ENCODE peak calls at places on chromosomes 13 and 19, in nine cellular contexts. N is thoracic aorta, J is lung, L is A549, E is tibial artery, B is endothelial cell of umbilical vein, D is upper lobe of right lung, A is PC-3, X is adrenal gland. M is an unnamed sample. For H3K4me1, the result is how much of the 10 kb centered on the place peaks cover.

GRCh38 chr19:42132030-42132628 is at the start of gene POU2F2:
- DNase-seq in E (peak), X (peak), J (peak), D (peak), B (no peak), L (no peak), N (no peak), A (no peak), M (no peak)

GRCh38 chr13:111508164-111508870 is 187.9 kb downstream of the TEX29 start:
- DNase-seq in E (no peak), A (no peak), J (no peak), X (no peak), D (no peak), L (no peak), B (no peak), N (no peak), M (no peak)

GRCh38 chr13:30725331-30726085 is 9.8 kb upstream of the ALOX5AP start:
- DNase-seq in N (no peak), B (no peak), D (no peak), X (no peak), A (no peak), L (no peak), E (no peak), J (no peak), M (no peak)

GRCh38 chr13:50543767-50544166 is 299.7 kb downstream of the DLEU7 start:
- DNase-seq in N (no peak), D (no peak), L (no peak), J (no peak), X (no peak), B (no peak), A (peak), E (no peak), M (no peak)

GRCh38 chr19:7450243-7451223 is 38.3 kb downstream of the PEX11G start:
- DNase-seq in L (no peak), J (no peak), X (no peak), B (peak), D (no peak), A (peak), N (no peak), E (no peak), M (no peak)

GRCh38 chr19:56637976-56638555 is 4.9 kb upstream of the SMIM17 start:
- DNase-seq in N (no peak), E (peak), X (peak), L (peak), B (peak), A (peak), D (no peak), J (peak), M (peak)

GRCh38 chr19:1085676-1086442 is 9.3 kb downstream of the POLR2E start:
- DNase-seq in N (no peak), X (no peak), E (no peak), A (no peak), D (peak), B (no peak), L (no peak), J (no peak), M (no peak)

GRCh38 chr19:48480151-48480475 is 10.9 kb downstream of the CYTH2 start:
- DNase-seq in J (no peak), X (no peak), B (peak), D (peak), N (no peak), E (peak), A (no peak), L (no peak), M (peak)

GRCh38 chr19:39818626-39819097 is 15.3 kb downstream of the DYRK1B start:
- DNase-seq in B (no peak), E (no peak), N (no peak), A (no peak), J (no peak), L (no peak), X (no peak), D (no peak), M (no peak)

GRCh38 chr19:35299523-35300339 is 7.8 kb downstream of the MAG start:
- DNase-seq in X (no peak), B (no peak), J (no peak), E (no peak), N (no peak), A (no peak), D (no peak), L (no peak), M (no peak)

GRCh38 chr19:16247353-16248182 is 49.9 kb downstream of the AP1M1 start:
- DNase-seq in X (peak), J (peak), B (peak), D (peak), E (peak), L (peak), N (peak), A (peak), M (peak)

GRCh38 chr13:30623392-30623791 is 5.7 kb downstream of the USPL1 start:
- DNase-seq in J (no peak), E (no peak), X (no peak), A (no peak), L (no peak), N (no peak), D (no peak), B (peak), M (no peak)

GRCh38 chr13:79548886-79549285 is 67.9 kb downstream of the NDFIP2 start:
- DNase-seq in D (no peak), J (no peak), L (peak), B (peak), X (no peak), E (no peak), A (peak), N (no peak), M (no peak)

GRCh38 chr13:36998624-36999041 is 507 bp downstream of the ALG5 start:
- DNase-seq in B (no peak), D (peak), L (no peak), X (peak), E (peak), A (no peak), J (peak), N (no peak), M (no peak)

GRCh38 chr13:75021151-75021550 is 460.8 kb downstream of the TBC1D4 start:
- DNase-seq in D (no peak), E (no peak), A (no peak), J (no peak), N (no peak), L (no peak), X (no peak), B (no peak), M (no peak)

DNA sequence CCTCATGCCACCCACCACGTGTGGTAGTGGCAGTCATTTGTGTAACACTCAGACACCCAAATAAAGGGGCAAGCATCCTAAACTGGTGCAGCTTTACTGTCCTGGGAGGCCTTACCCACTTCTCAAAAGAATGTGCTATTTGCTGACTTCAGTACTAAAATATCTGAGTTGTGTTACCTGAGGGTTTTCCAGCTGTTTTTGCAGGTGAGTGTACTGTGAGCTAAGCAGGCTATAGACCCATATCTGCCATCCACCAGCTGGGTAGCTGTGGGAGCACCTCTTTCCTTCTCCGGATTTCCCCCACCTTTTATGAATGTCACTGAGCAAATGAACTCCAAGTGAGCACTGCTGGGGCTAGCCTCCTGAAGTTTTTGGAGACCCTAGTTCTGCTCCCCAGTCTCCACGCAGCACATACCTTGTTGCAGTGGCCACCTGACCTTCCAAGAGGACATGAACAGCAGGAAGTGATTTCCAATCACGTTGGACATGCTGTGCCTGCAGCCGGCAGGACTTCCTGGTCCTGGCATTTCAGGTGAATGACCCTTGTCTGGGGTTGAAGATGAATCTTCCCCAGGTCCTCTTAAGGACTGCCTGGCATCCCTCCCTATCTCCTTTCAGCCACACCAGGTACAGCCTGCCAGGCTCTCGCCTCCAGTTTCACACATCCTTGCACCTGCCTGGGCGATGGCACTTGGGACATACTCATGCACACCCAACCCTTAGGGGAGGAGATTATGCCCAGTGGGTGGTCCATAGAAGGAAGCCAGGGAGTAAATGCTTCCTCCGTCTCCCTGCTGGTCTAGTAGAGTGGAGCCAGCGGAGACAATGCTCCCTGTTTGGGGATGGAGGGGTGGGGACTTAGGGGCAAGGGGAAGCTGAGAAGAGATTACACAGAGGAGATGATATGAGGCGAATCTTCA is 109.5 kb upstream of the SPATA13 start:
- DNase-seq in N (no peak), B (no peak), X (no peak), J (no peak), A (peak), E (no peak), D (no peak), L (no peak), M (no peak)
- TF ChIP-seq CTCF in N (no peak), B (no peak), X (no peak), J (no peak), A (no peak), E (no peak), D (no peak), L (no peak), M (no peak)

GRCh38 chr13:27791146-27791900 is 960 bp upstream of the GSX1 start:
- DNase-seq in N (no peak), B (no peak), A (no peak), E (no peak), X (no peak), J (no peak), D (no peak), L (no peak), M (no peak)

GRCh38 chr13:27789495-27790303 is 2.6 kb upstream of the GSX1 start:
- DNase-seq in E (no peak), L (no peak), J (no peak), A (no peak), X (no peak), B (no peak), N (no peak), D (no peak), M (no peak)

GRCh38 chr13:27789153-27789494 is 3.2 kb upstream of the GSX1 start:
- DNase-seq in B (no peak), J (no peak), D (no peak), E (no peak), X (no peak), A (no peak), L (no peak), N (no peak), M (no peak)

GRCh38 chr13:27790523-27790922 is 1.8 kb upstream of the GSX1 start:
- DNase-seq in A (no peak), E (no peak), J (no peak), N (no peak), X (no peak), L (no peak), D (no peak), B (no peak), M (no peak)

GRCh38 chr13:27788271-27788670 is 4.0 kb upstream of the GSX1 start:
- DNase-seq in X (no peak), L (no peak), J (no peak), N (no peak), A (no peak), B (no peak), E (no peak), D (no peak), M (no peak)
- H3K27ac ChIP-seq in X (no peak), L (no peak), J (no peak), N (no peak), A (no peak), B (no peak), E (no peak), D (no peak), M (no peak)

GRCh38 chr13:48977973-48978372 is 2.3 kb downstream of the FNDC3A start:
- DNase-seq in X (no peak), L (no peak), D (no peak), A (peak), E (no peak), B (no peak), N (no peak), J (no peak), M (no peak)
- H3K4me1 ChIP-seq in X (under half), L (under half), D (under half), A (under half), E (under half), B (under half), N (under half), J (under half), M (under half)

GRCh38 chr13:20492641-20493040 is 33.0 kb downstream of the CRYL1 start:
- DNase-seq in A (peak), N (no peak), L (peak), D (no peak), J (no peak), E (no peak), B (peak), X (no peak), M (no peak)
- TF ChIP-seq CTCF in A (peak), N (no peak), L (peak), D (peak), J (no peak), E (peak), B (peak), X (peak), M (peak)

DNA sequence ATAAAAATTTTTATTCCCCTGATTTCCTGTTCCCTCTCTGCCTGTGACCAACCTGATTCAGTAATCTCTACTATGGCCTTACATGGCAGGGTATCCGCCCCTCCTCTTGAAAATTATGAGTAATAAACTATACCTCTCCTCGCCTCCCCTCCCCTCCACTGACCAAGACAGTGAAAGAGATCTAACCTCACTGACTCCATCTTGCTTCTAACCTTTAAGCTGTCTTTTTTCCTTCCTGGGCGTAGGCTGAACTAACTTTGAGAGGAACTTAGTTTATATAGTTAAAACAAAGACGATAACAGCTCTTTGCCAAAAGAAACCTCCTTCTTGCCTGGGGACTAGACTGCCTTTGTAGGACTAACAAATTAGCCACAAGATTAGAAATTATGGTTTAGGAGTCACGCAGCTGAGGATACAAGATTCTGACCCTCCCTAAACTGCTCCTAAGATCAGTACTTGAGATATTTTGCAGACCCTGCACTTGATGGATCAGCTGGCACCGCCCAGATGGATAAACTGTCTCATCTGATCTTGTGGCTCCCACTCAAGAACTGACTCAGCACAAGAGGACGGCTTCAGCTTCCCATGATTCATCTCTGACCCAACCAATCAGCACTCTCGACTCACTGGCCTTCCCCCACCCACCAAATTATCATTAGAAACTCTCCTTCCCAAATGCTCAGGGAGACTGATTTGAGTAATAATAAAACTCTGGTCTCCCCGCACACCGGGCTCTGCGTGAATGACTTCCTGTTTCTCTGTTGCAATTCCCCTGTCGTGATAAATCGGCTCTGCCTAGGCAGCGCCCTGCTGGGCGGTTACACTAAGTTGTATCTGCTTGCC is 187.1 kb downstream of the TDRD3 start:
- DNase-seq in D (no peak), L (peak), A (peak), N (peak), E (peak), B (no peak), X (no peak), J (no peak), M (no peak)
- H3K27ac ChIP-seq in D (no peak), L (no peak), A (no peak), N (no peak), E (no peak), B (no peak), X (peak), J (no peak), M (no peak)

GRCh38 chr19:46622118-46622446 is 2.8 kb downstream of the PTGIR start:
- DNase-seq in A (no peak), N (no peak), E (no peak), D (no peak), L (no peak), B (no peak), X (no peak), J (no peak), M (no peak)
- H3K4me1 ChIP-seq in A (under half), N (half or more), E (half or more), D (under half), L (under half), B (under half), X (under half), J (under half), M (half or more)

DNA sequence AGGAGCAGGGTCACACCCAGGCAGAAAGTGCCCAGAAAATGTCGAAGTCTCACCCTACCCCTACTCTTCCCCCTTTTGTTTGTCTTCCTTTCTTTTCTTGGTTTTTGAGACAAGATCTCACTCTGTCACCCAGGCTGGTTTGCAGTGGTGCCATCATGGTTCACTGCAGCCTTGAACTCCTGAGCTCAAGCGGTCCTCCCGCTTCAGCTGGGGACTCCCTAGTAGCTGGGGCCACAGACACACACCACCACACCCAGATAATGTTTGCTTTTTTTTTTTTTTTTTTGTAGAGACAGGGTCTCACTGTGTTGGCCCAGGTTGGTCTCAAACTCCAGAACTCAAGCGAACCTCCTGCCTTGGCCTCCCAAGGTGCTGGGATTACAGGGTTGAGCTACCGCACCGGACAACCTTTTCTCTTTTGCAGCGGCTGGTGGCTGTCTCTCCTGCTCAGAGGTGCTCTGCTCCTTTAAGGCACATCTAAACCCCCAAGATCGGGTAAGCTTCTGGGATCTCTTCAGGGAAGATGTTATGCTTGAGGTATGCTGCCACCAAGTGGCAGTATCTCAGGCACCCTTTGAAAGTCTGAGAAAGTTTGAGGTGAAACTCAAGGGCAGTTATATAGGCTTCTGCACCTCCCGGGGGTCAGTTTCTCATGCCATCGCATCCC is 22.4 kb upstream of the EBI3 start:
- DNase-seq in B (no peak), E (no peak), A (no peak), J (no peak), L (peak), D (no peak), N (no peak), X (no peak), M (no peak)
- TF ChIP-seq CTCF in B (peak), E (no peak), A (peak), J (no peak), L (peak), D (no peak), N (no peak), X (no peak), M (no peak)

GRCh38 chr13:85738696-85739320 is 60.4 kb downstream of the SLITRK6 start:
- DNase-seq in A (peak), N (no peak), D (no peak), L (no peak), J (no peak), X (no peak), E (no peak), B (no peak), M (no peak)
- H3K27ac ChIP-seq in A (no peak), N (no peak), D (no peak), L (no peak), J (no peak), X (no peak), E (no peak), B (no peak), M (no peak)

DNA sequence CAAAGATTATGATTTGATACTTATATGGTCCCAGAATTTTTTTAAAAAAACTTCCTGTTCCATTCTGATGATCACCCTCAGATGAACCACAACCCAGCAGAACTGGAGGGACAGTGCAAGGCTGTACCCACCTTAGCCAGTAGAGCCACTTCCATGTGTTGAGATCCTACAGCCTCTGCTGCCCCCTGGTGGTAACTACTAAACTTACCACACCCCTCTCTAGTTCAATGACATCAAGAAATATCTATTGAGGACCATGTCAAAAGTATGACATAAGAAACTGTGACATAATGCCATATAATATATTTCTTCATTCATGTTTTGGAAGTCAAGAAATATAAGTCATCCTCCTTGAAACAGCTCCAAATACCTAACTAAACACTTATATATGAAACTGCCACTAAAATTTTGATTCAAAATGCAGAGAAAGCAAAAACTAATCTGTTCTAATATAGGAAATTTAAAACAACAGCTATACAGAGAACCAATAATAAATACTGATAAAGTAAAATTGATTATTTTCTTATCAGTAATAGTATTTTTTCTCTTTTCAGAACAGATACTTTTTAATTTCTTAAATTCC is 412.6 kb downstream of the KCTD12 start:
- DNase-seq in A (peak), L (peak), B (peak), X (peak), J (peak), N (peak), E (peak), D (no peak), M (peak)
- H3K4me1 ChIP-seq in A (under half), L (under half), B (under half), X (under half), J (under half), N (under half), E (under half), D (under half), M (under half)

DNA sequence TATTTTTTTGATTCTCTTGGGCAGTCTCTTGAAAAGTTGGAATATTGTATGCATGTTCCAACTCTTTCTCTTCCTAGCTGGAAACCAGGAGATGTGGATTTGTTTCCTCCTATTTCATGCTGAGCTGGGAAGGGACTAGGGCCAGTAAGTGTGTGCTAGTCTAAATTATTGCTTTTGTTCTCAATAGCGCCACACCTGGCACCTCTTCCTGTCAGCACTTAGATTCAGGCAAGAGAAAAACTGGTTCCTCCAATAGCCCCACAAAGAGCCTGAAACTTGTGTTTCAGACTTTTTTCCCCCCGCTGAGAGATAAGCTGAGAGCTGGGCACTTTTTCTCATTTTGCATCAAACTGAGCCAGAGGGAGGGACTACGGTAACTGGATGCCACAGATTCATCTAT is 353.4 kb downstream of the OLFM4 start:
- DNase-seq in J (no peak), L (no peak), N (no peak), A (no peak), B (no peak), X (no peak), E (no peak), D (no peak), M (no peak)
- TF ChIP-seq CTCF in J (no peak), L (no peak), N (no peak), A (no peak), B (no peak), X (no peak), E (no peak), D (no peak), M (no peak)